ENCODE peak calls at places on chromosome 19, in eight cellular contexts. One of them, this sample, is unnamed.

GRCh38 chr19:6734096-6734696 is 3.2 kb downstream of the GPR108 start:
- DNase-seq in M059J: no peak
- DNase-seq in mesenchymal stem cell: no peak
- DNase-seq in brain microvascular endothelial cell: no peak
- DNase-seq in omental fat pad: no peak
- DNase-seq in pancreas: peak
- DNase-seq in naive thymus-derived CD4-positive, alpha-beta T cell: no peak
- DNase-seq in Panc1: no peak
- DNase-seq in this sample: no peak

GRCh38 chr19:49858591-49858985 is 7.6 kb downstream of the PTOV1 start:
- DNase-seq in Panc1: no peak
- DNase-seq in brain microvascular endothelial cell: no peak
- DNase-seq in mesenchymal stem cell: no peak
- DNase-seq in M059J: peak
- DNase-seq in naive thymus-derived CD4-positive, alpha-beta T cell: no peak
- DNase-seq in omental fat pad: no peak
- DNase-seq in pancreas: no peak
- DNase-seq in this sample: no peak

GRCh38 chr19:11987405-11988231 is 22.8 kb downstream of the ZNF763 start:
- DNase-seq in Panc1: no peak
- DNase-seq in brain microvascular endothelial cell: peak
- DNase-seq in mesenchymal stem cell: peak
- DNase-seq in omental fat pad: peak
- DNase-seq in naive thymus-derived CD4-positive, alpha-beta T cell: peak
- DNase-seq in pancreas: peak
- DNase-seq in M059J: peak
- DNase-seq in this sample: peak

GRCh38 chr19:32324631-32325215 is 20.7 kb upstream of the ZNF507 start:
- DNase-seq in mesenchymal stem cell: no peak
- DNase-seq in brain microvascular endothelial cell: no peak
- DNase-seq in naive thymus-derived CD4-positive, alpha-beta T cell: no peak
- DNase-seq in omental fat pad: no peak
- DNase-seq in Panc1: no peak
- DNase-seq in M059J: peak
- DNase-seq in pancreas: no peak
- DNase-seq in this sample: no peak

GRCh38 chr19:56015756-56016155 is 29.2 kb downstream of the NLRP5 start:
- DNase-seq in brain microvascular endothelial cell: no peak
- DNase-seq in Panc1: no peak
- DNase-seq in pancreas: no peak
- DNase-seq in M059J: peak
- DNase-seq in mesenchymal stem cell: no peak
- DNase-seq in omental fat pad: no peak
- DNase-seq in naive thymus-derived CD4-positive, alpha-beta T cell: no peak
- DNase-seq in this sample: peak

GRCh38 chr19:28264556-28264955 is 948.4 kb downstream of the UQCRFS1 start:
- DNase-seq in mesenchymal stem cell: no peak
- DNase-seq in brain microvascular endothelial cell: no peak
- DNase-seq in omental fat pad: no peak
- DNase-seq in M059J: no peak
- DNase-seq in pancreas: no peak
- DNase-seq in Panc1: no peak
- DNase-seq in naive thymus-derived CD4-positive, alpha-beta T cell: no peak
- DNase-seq in this sample: no peak

GRCh38 chr19:6765738-6766356 is 1.4 kb downstream of the SH2D3A start:
- DNase-seq in pancreas: peak
- DNase-seq in mesenchymal stem cell: no peak
- DNase-seq in omental fat pad: no peak
- DNase-seq in M059J: peak
- DNase-seq in Panc1: no peak
- DNase-seq in brain microvascular endothelial cell: no peak
- DNase-seq in naive thymus-derived CD4-positive, alpha-beta T cell: no peak
- DNase-seq in this sample: no peak

GRCh38 chr19:50741179-50741933 is 18.2 kb downstream of the CLEC11A start:
- DNase-seq in brain microvascular endothelial cell: no peak
- DNase-seq in pancreas: no peak
- DNase-seq in Panc1: no peak
- DNase-seq in M059J: no peak
- DNase-seq in naive thymus-derived CD4-positive, alpha-beta T cell: no peak
- DNase-seq in omental fat pad: no peak
- DNase-seq in mesenchymal stem cell: no peak
- DNase-seq in this sample: no peak

GRCh38 chr19:41575998-41576397 is at the start of gene CEACAM21:
- DNase-seq in naive thymus-derived CD4-positive, alpha-beta T cell: no peak
- DNase-seq in omental fat pad: no peak
- DNase-seq in M059J: no peak
- DNase-seq in brain microvascular endothelial cell: no peak
- DNase-seq in mesenchymal stem cell: no peak
- DNase-seq in Panc1: no peak
- DNase-seq in pancreas: no peak
- DNase-seq in this sample: no peak

GRCh38 chr19:1284293-1284978 is 1.2 kb upstream of the EFNA2 start:
- DNase-seq in Panc1: no peak
- DNase-seq in brain microvascular endothelial cell: no peak
- DNase-seq in naive thymus-derived CD4-positive, alpha-beta T cell: no peak
- DNase-seq in mesenchymal stem cell: no peak
- DNase-seq in omental fat pad: no peak
- DNase-seq in pancreas: peak
- DNase-seq in M059J: peak
- DNase-seq in this sample: no peak